ENCODE peak calls at places on chromosomes 7 and 10, in five cellular contexts. R, B, D, Q and T are unnamed samples.

GRCh38 chr10:79407811-79408795 is 37.3 kb downstream of the ZCCHC24 start:
- DNase-seq in R (peak; percentile 90), B (no peak), D (peak; percentile 26), Q (peak; percentile 43), T (no peak)

GRCh38 chr7:16071246-16071857 is 350.0 kb downstream of the CRPPA start:
- DNase-seq in R (peak; percentile 73), B (no peak), D (no peak), Q (peak; percentile 41), T (peak; percentile 13)

GRCh38 chr10:1420663-1421362 is 316.5 kb downstream of the ADARB2 start:
- DNase-seq in R (no peak), B (peak; percentile 38), D (peak; percentile 74), Q (no peak), T (peak; percentile 85)

GRCh38 chr7:107690084-107690483 is 29.5 kb downstream of the SLC26A4 start:
- DNase-seq in R (no peak), B (no peak), D (no peak), Q (no peak), T (no peak)

GRCh38 chr7:106111671-106112117 is 418 bp downstream of the SYPL1 start:
- DNase-seq in R (peak; percentile 62), B (no peak), D (peak; percentile 80), Q (peak; percentile 33), T (peak; percentile 68)

GRCh38 chr7:125563557-125563956 is 633.9 kb upstream of the POT1 start:
- DNase-seq in R (no peak), B (no peak), D (no peak), Q (no peak), T (no peak)

GRCh38 chr10:50511512-50512213 is 112.1 kb downstream of the SGMS1 start:
- DNase-seq in R (peak; percentile 36), B (no peak), D (no peak), Q (no peak), T (no peak)

GRCh38 chr7:143884978-143885559 is 16.9 kb downstream of the TCAF1 start:
- DNase-seq in R (peak; percentile 64), B (no peak), D (no peak), Q (no peak), T (peak; percentile 86)

GRCh38 chr7:69776611-69777010 is 178.3 kb downstream of the AUTS2 start:
- DNase-seq in R (peak; percentile 56), B (no peak), D (no peak), Q (no peak), T (no peak)

GRCh38 chr10:121216721-121217181 is 365.6 kb downstream of the WDR11 start:
- DNase-seq in R (no peak), B (no peak), D (no peak), Q (no peak), T (no peak)

GRCh38 chr7:99224263-99224947 is 16.5 kb upstream of the KPNA7 start:
- DNase-seq in R (peak; percentile 55), B (no peak), D (peak; percentile 51), Q (no peak), T (no peak)

GRCh38 chr7:21962677-21963076 is 17.0 kb upstream of the CDCA7L start:
- DNase-seq in R (no peak), B (no peak), D (no peak), Q (no peak), T (no peak)

GRCh38 chr10:28676297-28676967 is 889 bp upstream of the BAMBI start:
- DNase-seq in R (no peak), B (no peak), D (no peak), Q (no peak), T (no peak)

GRCh38 chr10:35409094-35409582 is 72.8 kb downstream of the CCNY start:
- DNase-seq in R (peak; percentile 85), B (no peak), D (peak; percentile 68), Q (peak; percentile 68), T (no peak)

GRCh38 chr10:131885391-131886165 is 15.2 kb upstream of the PPP2R2D start:
- DNase-seq in R (peak; percentile 43), B (peak; percentile 77), D (peak; percentile 91), Q (peak; percentile 13), T (peak; percentile 90)

GRCh38 chr7:7829667-7830066 is 111.3 kb upstream of the RPA3 start:
- DNase-seq in R (no peak), B (no peak), D (no peak), Q (no peak), T (no peak)

GRCh38 chr10:76316234-76316633 is 884.8 kb downstream of the LRMDA start:
- DNase-seq in R (no peak), B (no peak), D (no peak), Q (no peak), T (no peak)

GRCh38 chr10:31055573-31056251 is 24.0 kb upstream of the ZNF438 start:
- DNase-seq in R (no peak), B (no peak), D (no peak), Q (no peak), T (no peak)
- TF ChIP-seq CTCF in R (no peak), B (no peak), D (no peak), Q (no peak), T (no peak)

GRCh38 chr7:132509667-132510066 is 66.6 kb downstream of the PLXNA4 start:
- DNase-seq in R (no peak), B (no peak), D (no peak), Q (no peak), T (no peak)
- TF ChIP-seq CTCF in R (no peak), B (no peak), D (no peak), Q (no peak), T (no peak)

DNA sequence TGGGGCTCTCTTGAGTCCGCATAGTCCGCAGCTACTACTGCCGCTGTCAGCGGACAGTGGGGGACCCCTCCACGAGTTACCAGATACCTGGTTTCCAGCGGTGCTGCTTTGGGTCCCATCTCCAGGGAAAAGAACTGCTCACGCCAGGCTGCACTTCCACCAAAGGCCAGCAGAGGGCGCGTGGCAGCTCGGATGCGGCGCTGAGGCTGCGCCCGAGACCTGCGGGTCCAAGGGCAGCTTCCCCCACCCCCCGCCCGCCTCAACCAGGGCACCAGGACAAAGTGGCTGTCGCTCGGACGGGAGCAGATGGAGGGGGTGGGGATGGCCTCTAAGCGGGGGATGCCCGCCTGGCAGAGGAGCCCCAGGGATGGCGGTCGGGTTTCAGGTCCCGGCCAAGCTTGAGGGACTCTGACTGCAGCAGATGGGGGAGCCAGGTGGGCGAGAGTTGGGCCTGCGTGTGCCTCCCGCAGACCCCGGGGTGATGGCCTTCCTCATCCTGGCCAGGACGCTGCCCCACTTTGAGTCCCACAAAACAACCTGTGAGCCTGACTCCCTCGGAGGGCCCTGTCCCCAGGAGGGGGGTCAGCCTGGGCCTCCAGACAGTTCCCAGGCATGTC is 23.8 kb upstream of the ZNF735 start:
- DNase-seq in R (no peak), B (peak; percentile 11), D (no peak), Q (no peak), T (no peak)
- TF ChIP-seq CTCF in R (no peak), B (peak; percentile 55), D (peak; percentile 40), Q (peak; percentile 12), T (no peak)

GRCh38 chr7:63043657-63044543 is 954.7 kb upstream of the ZNF722 start:
- DNase-seq in R (no peak), B (no peak), D (no peak), Q (no peak), T (no peak)
- TF ChIP-seq CTCF in R (no peak), B (no peak), D (no peak), Q (no peak), T (no peak)

GRCh38 chr10:113631680-113632079 is 32.2 kb downstream of the NRAP start:
- DNase-seq in R (no peak), B (no peak), D (no peak), Q (no peak), T (no peak)
- TF ChIP-seq CTCF in R (no peak), B (no peak), D (no peak), Q (no peak), T (no peak)

GRCh38 chr10:102916173-102916572 is 1.9 kb upstream of the CNNM2 start:
- DNase-seq in R (no peak), B (no peak), D (no peak), Q (no peak), T (no peak)
- TF ChIP-seq CTCF in R (no peak), B (no peak), D (no peak), Q (no peak), T (no peak)

GRCh38 chr10:33477291-33478088 is 143.0 kb upstream of the NRP1 start:
- DNase-seq in R (no peak), B (no peak), D (no peak), Q (no peak), T (no peak)
- TF ChIP-seq CTCF in R (no peak), B (no peak), D (no peak), Q (no peak), T (no peak)

GRCh38 chr10:58153751-58154150 is 113.9 kb downstream of the IPMK start:
- DNase-seq in R (no peak), B (no peak), D (no peak), Q (no peak), T (no peak)
- TF ChIP-seq CTCF in R (no peak), B (no peak), D (no peak), Q (no peak), T (no peak)